ENCODE peak calls at places on chromosomes 6 and 20, in nine cellular contexts. One of them, this sample, is unnamed.

GRCh38 chr6:144008501-144009245 is 614 bp upstream of the PLAGL1 start:
- DNase-seq in D341Med: no peak
- DNase-seq in naive thymus-derived CD8-positive, alpha-beta T cell: no peak
- DNase-seq in stimulated activated CD8-positive, alpha-beta memory T cell treated with anti-CD3 and anti-CD28 coated beads, Interleukin-7, amount 100 ng/mL, for 1 hour: no peak
- DNase-seq in omental fat pad: no peak
- DNase-seq in T follicular helper cell: no peak
- DNase-seq in head of caudate nucleus: no peak
- DNase-seq in RWPE1: no peak
- DNase-seq in HuH-7.5: peak; percentile 28
- DNase-seq in this sample: no peak

GRCh38 chr6:10316327-10316726 is 98.5 kb downstream of the TFAP2A start:
- DNase-seq in omental fat pad: no peak
- DNase-seq in naive thymus-derived CD8-positive, alpha-beta T cell: no peak
- DNase-seq in T follicular helper cell: no peak
- DNase-seq in head of caudate nucleus: peak; percentile 64
- DNase-seq in D341Med: no peak
- DNase-seq in stimulated activated CD8-positive, alpha-beta memory T cell treated with anti-CD3 and anti-CD28 coated beads, Interleukin-7, amount 100 ng/mL, for 1 hour: no peak
- DNase-seq in RWPE1: peak; percentile 73
- DNase-seq in HuH-7.5: no peak
- DNase-seq in this sample: no peak

GRCh38 chr6:30019819-30020218 is 41.2 kb upstream of the POLR1H start:
- DNase-seq in naive thymus-derived CD8-positive, alpha-beta T cell: no peak
- DNase-seq in RWPE1: no peak
- DNase-seq in stimulated activated CD8-positive, alpha-beta memory T cell treated with anti-CD3 and anti-CD28 coated beads, Interleukin-7, amount 100 ng/mL, for 1 hour: no peak
- DNase-seq in omental fat pad: no peak
- DNase-seq in D341Med: no peak
- DNase-seq in T follicular helper cell: no peak
- DNase-seq in HuH-7.5: no peak
- DNase-seq in head of caudate nucleus: no peak
- DNase-seq in this sample: no peak

GRCh38 chr6:6588064-6588923 is at the start of gene LY86:
- DNase-seq in head of caudate nucleus: no peak
- DNase-seq in RWPE1: no peak
- DNase-seq in omental fat pad: no peak
- DNase-seq in HuH-7.5: no peak
- DNase-seq in stimulated activated CD8-positive, alpha-beta memory T cell treated with anti-CD3 and anti-CD28 coated beads, Interleukin-7, amount 100 ng/mL, for 1 hour: no peak
- DNase-seq in naive thymus-derived CD8-positive, alpha-beta T cell: peak; percentile 49
- DNase-seq in D341Med: no peak
- DNase-seq in T follicular helper cell: no peak
- DNase-seq in this sample: no peak

GRCh38 chr6:72969666-72970065 is 255.6 kb downstream of the KHDC1L start:
- DNase-seq in RWPE1: no peak
- DNase-seq in T follicular helper cell: no peak
- DNase-seq in naive thymus-derived CD8-positive, alpha-beta T cell: no peak
- DNase-seq in HuH-7.5: no peak
- DNase-seq in omental fat pad: no peak
- DNase-seq in D341Med: no peak
- DNase-seq in stimulated activated CD8-positive, alpha-beta memory T cell treated with anti-CD3 and anti-CD28 coated beads, Interleukin-7, amount 100 ng/mL, for 1 hour: no peak
- DNase-seq in head of caudate nucleus: no peak
- DNase-seq in this sample: no peak

GRCh38 chr6:125780540-125781306 is 10.0 kb upstream of the NCOA7 start:
- DNase-seq in head of caudate nucleus: peak; percentile 46
- DNase-seq in stimulated activated CD8-positive, alpha-beta memory T cell treated with anti-CD3 and anti-CD28 coated beads, Interleukin-7, amount 100 ng/mL, for 1 hour: no peak
- DNase-seq in RWPE1: no peak
- DNase-seq in naive thymus-derived CD8-positive, alpha-beta T cell: peak; percentile 79
- DNase-seq in D341Med: peak; percentile 72
- DNase-seq in HuH-7.5: no peak
- DNase-seq in T follicular helper cell: peak; percentile 17
- DNase-seq in omental fat pad: no peak
- DNase-seq in this sample: peak; percentile 20

GRCh38 chr6:121285041-121285440 is 49.2 kb downstream of the TBC1D32 start:
- DNase-seq in T follicular helper cell: no peak
- DNase-seq in D341Med: no peak
- DNase-seq in stimulated activated CD8-positive, alpha-beta memory T cell treated with anti-CD3 and anti-CD28 coated beads, Interleukin-7, amount 100 ng/mL, for 1 hour: no peak
- DNase-seq in HuH-7.5: no peak
- DNase-seq in head of caudate nucleus: no peak
- DNase-seq in naive thymus-derived CD8-positive, alpha-beta T cell: no peak
- DNase-seq in RWPE1: no peak
- DNase-seq in omental fat pad: no peak
- DNase-seq in this sample: no peak

GRCh38 chr20:51532577-51533191 is 9.8 kb downstream of the NFATC2 start:
- DNase-seq in T follicular helper cell: no peak
- DNase-seq in RWPE1: no peak
- DNase-seq in stimulated activated CD8-positive, alpha-beta memory T cell treated with anti-CD3 and anti-CD28 coated beads, Interleukin-7, amount 100 ng/mL, for 1 hour: no peak
- DNase-seq in D341Med: no peak
- DNase-seq in head of caudate nucleus: peak; percentile 40
- DNase-seq in omental fat pad: no peak
- DNase-seq in naive thymus-derived CD8-positive, alpha-beta T cell: no peak
- DNase-seq in HuH-7.5: no peak
- DNase-seq in this sample: no peak

GRCh38 chr6:41428402-41428994 is 93.1 kb downstream of the NCR2 start:
- DNase-seq in naive thymus-derived CD8-positive, alpha-beta T cell: no peak
- DNase-seq in T follicular helper cell: no peak
- DNase-seq in D341Med: no peak
- DNase-seq in omental fat pad: no peak
- DNase-seq in RWPE1: no peak
- DNase-seq in HuH-7.5: no peak
- DNase-seq in head of caudate nucleus: peak; percentile 25
- DNase-seq in stimulated activated CD8-positive, alpha-beta memory T cell treated with anti-CD3 and anti-CD28 coated beads, Interleukin-7, amount 100 ng/mL, for 1 hour: no peak
- DNase-seq in this sample: no peak

GRCh38 chr20:6636209-6637159 is 131.0 kb upstream of the BMP2 start:
- DNase-seq in naive thymus-derived CD8-positive, alpha-beta T cell: no peak
- DNase-seq in RWPE1: peak; percentile 75
- DNase-seq in D341Med: peak; percentile 57
- DNase-seq in T follicular helper cell: no peak
- DNase-seq in stimulated activated CD8-positive, alpha-beta memory T cell treated with anti-CD3 and anti-CD28 coated beads, Interleukin-7, amount 100 ng/mL, for 1 hour: no peak
- DNase-seq in HuH-7.5: no peak
- DNase-seq in head of caudate nucleus: no peak
- DNase-seq in omental fat pad: no peak
- DNase-seq in this sample: no peak

GRCh38 chr6:163872335-163872734 is 457.8 kb downstream of the QKI start:
- DNase-seq in stimulated activated CD8-positive, alpha-beta memory T cell treated with anti-CD3 and anti-CD28 coated beads, Interleukin-7, amount 100 ng/mL, for 1 hour: no peak
- DNase-seq in head of caudate nucleus: no peak
- DNase-seq in naive thymus-derived CD8-positive, alpha-beta T cell: no peak
- DNase-seq in omental fat pad: no peak
- DNase-seq in T follicular helper cell: no peak
- DNase-seq in HuH-7.5: no peak
- DNase-seq in RWPE1: peak; percentile 15
- DNase-seq in D341Med: no peak
- DNase-seq in this sample: no peak

GRCh38 chr6:131787955-131788712 is 19.7 kb upstream of the ENPP1 start:
- DNase-seq in naive thymus-derived CD8-positive, alpha-beta T cell: no peak
- DNase-seq in omental fat pad: no peak
- DNase-seq in stimulated activated CD8-positive, alpha-beta memory T cell treated with anti-CD3 and anti-CD28 coated beads, Interleukin-7, amount 100 ng/mL, for 1 hour: no peak
- DNase-seq in RWPE1: no peak
- DNase-seq in T follicular helper cell: no peak
- DNase-seq in HuH-7.5: no peak
- DNase-seq in head of caudate nucleus: no peak
- DNase-seq in D341Med: no peak
- DNase-seq in this sample: no peak

GRCh38 chr6:87070750-87071149 is 24.2 kb downstream of the CGA start:
- DNase-seq in T follicular helper cell: no peak
- DNase-seq in HuH-7.5: no peak
- DNase-seq in head of caudate nucleus: no peak
- DNase-seq in naive thymus-derived CD8-positive, alpha-beta T cell: no peak
- DNase-seq in omental fat pad: no peak
- DNase-seq in D341Med: no peak
- DNase-seq in stimulated activated CD8-positive, alpha-beta memory T cell treated with anti-CD3 and anti-CD28 coated beads, Interleukin-7, amount 100 ng/mL, for 1 hour: no peak
- DNase-seq in RWPE1: no peak
- DNase-seq in this sample: no peak

GRCh38 chr20:55140631-55141030 is 665.2 kb downstream of the DOK5 start:
- DNase-seq in head of caudate nucleus: no peak
- DNase-seq in omental fat pad: no peak
- DNase-seq in RWPE1: no peak
- DNase-seq in T follicular helper cell: no peak
- DNase-seq in stimulated activated CD8-positive, alpha-beta memory T cell treated with anti-CD3 and anti-CD28 coated beads, Interleukin-7, amount 100 ng/mL, for 1 hour: no peak
- DNase-seq in naive thymus-derived CD8-positive, alpha-beta T cell: no peak
- DNase-seq in D341Med: no peak
- DNase-seq in HuH-7.5: no peak
- DNase-seq in this sample: no peak

This sample was measured in T-helper 2 cell.